ENCODE peak calls at places on chromosomes 1 and 21, in eight cellular contexts. One of them, this sample, is unnamed.

GRCh38 chr1:44281987-44282703 is 68.9 kb downstream of the DMAP1 start:
- DNase-seq in adrenal gland: no peak
- DNase-seq in tibial nerve: no peak
- DNase-seq in uterus: no peak
- DNase-seq in heart left ventricle: no peak
- DNase-seq in heart right ventricle: no peak
- DNase-seq in left ventricle myocardium inferior: no peak
- DNase-seq in hepatocyte: no peak
- DNase-seq in this sample: no peak

GRCh38 chr1:101288491-101288944 is 51.7 kb downstream of the S1PR1 start:
- DNase-seq in heart left ventricle: peak; percentile 60
- DNase-seq in tibial nerve: peak; percentile 82
- DNase-seq in left ventricle myocardium inferior: peak; percentile 30
- DNase-seq in uterus: peak; percentile 52
- DNase-seq in hepatocyte: peak; percentile 92
- DNase-seq in adrenal gland: peak; percentile 92
- DNase-seq in heart right ventricle: peak; percentile 75
- DNase-seq in this sample: peak; percentile 71

GRCh38 chr1:203995228-203995627 is 77.7 kb upstream of the SOX13 start:
- DNase-seq in heart right ventricle: peak; percentile 45
- DNase-seq in tibial nerve: no peak
- DNase-seq in adrenal gland: no peak
- DNase-seq in uterus: no peak
- DNase-seq in left ventricle myocardium inferior: no peak
- DNase-seq in hepatocyte: no peak
- DNase-seq in heart left ventricle: peak; percentile 28
- DNase-seq in this sample: no peak

GRCh38 chr1:46813858-46814396 is 15.1 kb downstream of the CYP4B1 start:
- DNase-seq in uterus: no peak
- DNase-seq in left ventricle myocardium inferior: no peak
- DNase-seq in hepatocyte: no peak
- DNase-seq in heart left ventricle: no peak
- DNase-seq in adrenal gland: no peak
- DNase-seq in heart right ventricle: no peak
- DNase-seq in tibial nerve: no peak
- DNase-seq in this sample: no peak

GRCh38 chr1:109239580-109240068 is 9.7 kb upstream of the CELSR2 start:
- DNase-seq in uterus: no peak
- DNase-seq in tibial nerve: no peak
- DNase-seq in hepatocyte: peak; percentile 63
- DNase-seq in heart left ventricle: no peak
- DNase-seq in adrenal gland: peak; percentile 58
- DNase-seq in heart right ventricle: no peak
- DNase-seq in left ventricle myocardium inferior: no peak
- DNase-seq in this sample: no peak

GRCh38 chr1:220991506-220991905 is 112.3 kb downstream of the HLX start:
- DNase-seq in heart left ventricle: no peak
- DNase-seq in tibial nerve: no peak
- DNase-seq in heart right ventricle: no peak
- DNase-seq in left ventricle myocardium inferior: no peak
- DNase-seq in uterus: no peak
- DNase-seq in hepatocyte: no peak
- DNase-seq in adrenal gland: no peak
- DNase-seq in this sample: no peak

GRCh38 chr1:240582953-240583352 is 29.0 kb downstream of the GREM2 start:
- DNase-seq in heart left ventricle: no peak
- DNase-seq in hepatocyte: no peak
- DNase-seq in tibial nerve: no peak
- DNase-seq in adrenal gland: no peak
- DNase-seq in heart right ventricle: no peak
- DNase-seq in uterus: no peak
- DNase-seq in left ventricle myocardium inferior: no peak
- DNase-seq in this sample: no peak

GRCh38 chr1:110040548-110040947 is 6.1 kb downstream of the STRIP1 start:
- DNase-seq in hepatocyte: no peak
- DNase-seq in uterus: no peak
- DNase-seq in heart left ventricle: no peak
- DNase-seq in tibial nerve: no peak
- DNase-seq in adrenal gland: no peak
- DNase-seq in left ventricle myocardium inferior: no peak
- DNase-seq in heart right ventricle: no peak
- DNase-seq in this sample: no peak

GRCh38 chr1:175600721-175601440 is 142.5 kb downstream of the TNR start:
- DNase-seq in hepatocyte: no peak
- DNase-seq in tibial nerve: no peak
- DNase-seq in heart right ventricle: no peak
- DNase-seq in adrenal gland: no peak
- DNase-seq in left ventricle myocardium inferior: no peak
- DNase-seq in uterus: no peak
- DNase-seq in heart left ventricle: no peak
- DNase-seq in this sample: no peak

GRCh38 chr1:203765029-203765837 is at the start of gene LAX1:
- DNase-seq in adrenal gland: no peak
- DNase-seq in heart left ventricle: no peak
- DNase-seq in tibial nerve: no peak
- DNase-seq in left ventricle myocardium inferior: no peak
- DNase-seq in heart right ventricle: no peak
- DNase-seq in hepatocyte: no peak
- DNase-seq in uterus: no peak
- DNase-seq in this sample: no peak

GRCh38 chr1:197787056-197787455 is 11.8 kb upstream of the DENND1B start:
- DNase-seq in heart left ventricle: no peak
- DNase-seq in tibial nerve: no peak
- DNase-seq in heart right ventricle: no peak
- DNase-seq in hepatocyte: no peak
- DNase-seq in uterus: no peak
- DNase-seq in adrenal gland: no peak
- DNase-seq in left ventricle myocardium inferior: no peak
- DNase-seq in this sample: no peak

GRCh38 chr1:31412732-31413404 is at the start of gene SERINC2:
- DNase-seq in heart left ventricle: no peak
- DNase-seq in heart right ventricle: no peak
- DNase-seq in tibial nerve: no peak
- DNase-seq in adrenal gland: no peak
- DNase-seq in uterus: no peak
- DNase-seq in hepatocyte: peak; percentile 89
- DNase-seq in left ventricle myocardium inferior: no peak
- DNase-seq in this sample: no peak

GRCh38 chr1:79945391-79945790 is 938.9 kb upstream of the ADGRL4 start:
- DNase-seq in left ventricle myocardium inferior: no peak
- DNase-seq in adrenal gland: no peak
- DNase-seq in uterus: no peak
- DNase-seq in hepatocyte: no peak
- DNase-seq in heart right ventricle: no peak
- DNase-seq in heart left ventricle: no peak
- DNase-seq in tibial nerve: no peak
- DNase-seq in this sample: no peak

GRCh38 chr1:145898756-145899155 is 11.1 kb downstream of the ITGA10 start:
- DNase-seq in heart left ventricle: no peak
- DNase-seq in left ventricle myocardium inferior: no peak
- DNase-seq in heart right ventricle: no peak
- DNase-seq in adrenal gland: no peak
- DNase-seq in hepatocyte: no peak
- DNase-seq in tibial nerve: no peak
- DNase-seq in uterus: no peak
- DNase-seq in this sample: no peak

GRCh38 chr21:15221799-15222386 is 157.1 kb upstream of the NRIP1 start:
- DNase-seq in adrenal gland: peak; percentile 85
- DNase-seq in hepatocyte: peak; percentile 48
- DNase-seq in heart right ventricle: peak; percentile 68
- DNase-seq in heart left ventricle: peak; percentile 64
- DNase-seq in uterus: no peak
- DNase-seq in tibial nerve: no peak
- DNase-seq in left ventricle myocardium inferior: peak; percentile 41
- DNase-seq in this sample: no peak

GRCh38 chr1:170732262-170732595 is 68.3 kb downstream of the PRRX1 start:
- DNase-seq in adrenal gland: no peak
- DNase-seq in left ventricle myocardium inferior: no peak
- DNase-seq in heart right ventricle: peak; percentile 36
- DNase-seq in uterus: no peak
- DNase-seq in tibial nerve: no peak
- DNase-seq in heart left ventricle: peak; percentile 27
- DNase-seq in hepatocyte: no peak
- DNase-seq in this sample: no peak

GRCh38 chr1:157388057-157388456 is 164.3 kb downstream of the FCRL5 start:
- DNase-seq in heart right ventricle: no peak
- DNase-seq in tibial nerve: no peak
- DNase-seq in uterus: no peak
- DNase-seq in heart left ventricle: no peak
- DNase-seq in hepatocyte: no peak
- DNase-seq in left ventricle myocardium inferior: no peak
- DNase-seq in adrenal gland: no peak
- DNase-seq in this sample: no peak

GRCh38 chr1:200306954-200307754 is 102.7 kb downstream of the ZNF281 start:
- DNase-seq in heart left ventricle: no peak
- DNase-seq in hepatocyte: peak; percentile 42
- DNase-seq in uterus: no peak
- DNase-seq in adrenal gland: no peak
- DNase-seq in heart right ventricle: peak; percentile 16
- DNase-seq in tibial nerve: peak; percentile 13
- DNase-seq in left ventricle myocardium inferior: no peak
- DNase-seq in this sample: no peak

GRCh38 chr1:1013922-1014617 is 773 bp downstream of the ISG15 start:
- DNase-seq in heart right ventricle: no peak
- DNase-seq in uterus: no peak
- DNase-seq in hepatocyte: peak; percentile 24
- DNase-seq in tibial nerve: no peak
- DNase-seq in left ventricle myocardium inferior: no peak
- DNase-seq in adrenal gland: no peak
- DNase-seq in heart left ventricle: peak; percentile 36
- DNase-seq in this sample: no peak

DNA sequence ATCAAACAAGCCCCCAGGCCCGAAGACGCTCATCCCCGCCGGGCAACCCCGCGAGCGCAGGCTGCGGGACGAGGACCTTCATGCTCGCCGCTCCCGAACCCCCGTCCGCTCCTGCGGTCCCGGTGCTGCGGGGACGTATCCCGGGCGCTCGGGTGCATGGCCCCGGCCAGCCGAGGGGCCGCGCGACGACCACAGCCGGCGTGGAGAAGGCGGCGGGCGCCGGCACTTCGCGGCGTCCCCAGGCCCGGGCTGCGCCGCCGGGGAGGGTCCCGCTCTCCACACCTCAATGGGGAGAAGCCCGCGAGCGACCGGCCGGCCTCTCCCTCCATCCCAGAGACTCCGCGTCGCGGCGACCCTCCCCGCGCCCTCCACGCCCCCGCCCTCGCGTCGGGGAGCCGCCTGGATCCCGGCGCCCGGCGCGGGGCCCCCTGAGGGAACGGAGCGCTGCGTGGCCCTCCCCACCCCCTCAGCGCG is 401 bp downstream of the ERRFI1 start:
- DNase-seq in heart right ventricle: no peak
- DNase-seq in adrenal gland: no peak
- DNase-seq in left ventricle myocardium inferior: no peak
- DNase-seq in tibial nerve: no peak
- DNase-seq in heart left ventricle: no peak
- DNase-seq in hepatocyte: no peak
- DNase-seq in uterus: no peak
- DNase-seq in this sample: peak; percentile 78
- H3K4me1 ChIP-seq in heart right ventricle: peaks cover 19% of the 10 kb centered on the region
- H3K4me1 ChIP-seq in adrenal gland: peaks cover 23% of the 10 kb centered on the region
- H3K4me1 ChIP-seq in left ventricle myocardium inferior: peaks cover 69% of the 10 kb centered on the region
- H3K4me1 ChIP-seq in tibial nerve: peaks cover 3% of the 10 kb centered on the region
- H3K4me1 ChIP-seq in heart left ventricle: peaks cover 43% of the 10 kb centered on the region
- H3K4me1 ChIP-seq in hepatocyte: peaks cover 44% of the 10 kb centered on the region
- H3K4me1 ChIP-seq in uterus: peaks cover 9% of the 10 kb centered on the region
- H3K4me1 ChIP-seq in this sample: peaks cover 5% of the 10 kb centered on the region

GRCh38 chr1:39269349-39269748 is 64.9 kb downstream of the MACF1 start:
- DNase-seq in adrenal gland: no peak
- DNase-seq in hepatocyte: no peak
- DNase-seq in heart right ventricle: no peak
- DNase-seq in uterus: no peak
- DNase-seq in tibial nerve: no peak
- DNase-seq in heart left ventricle: no peak
- DNase-seq in left ventricle myocardium inferior: no peak
- DNase-seq in this sample: no peak
- H3K4me3 ChIP-seq in adrenal gland: no peak overlapping the region
- H3K4me3 ChIP-seq in hepatocyte: no peak overlapping the region
- H3K4me3 ChIP-seq in heart right ventricle: peak overlapping the region; percentile 46
- H3K4me3 ChIP-seq in uterus: peak overlapping the region; percentile 22
- H3K4me3 ChIP-seq in tibial nerve: no peak overlapping the region
- H3K4me3 ChIP-seq in heart left ventricle: no peak overlapping the region
- H3K4me3 ChIP-seq in left ventricle myocardium inferior: peak overlapping the region; percentile 53
- H3K4me3 ChIP-seq in this sample: no peak overlapping the region

GRCh38 chr1:229870381-229870780 is 196.7 kb upstream of the GALNT2 start:
- DNase-seq in heart left ventricle: no peak
- DNase-seq in tibial nerve: no peak
- DNase-seq in hepatocyte: no peak
- DNase-seq in uterus: no peak
- DNase-seq in heart right ventricle: no peak
- DNase-seq in adrenal gland: no peak
- DNase-seq in left ventricle myocardium inferior: no peak
- DNase-seq in this sample: no peak
- H3K27ac ChIP-seq in heart left ventricle: no peak overlapping the region
- H3K27ac ChIP-seq in tibial nerve: no peak overlapping the region
- H3K27ac ChIP-seq in hepatocyte: no peak overlapping the region
- H3K27ac ChIP-seq in uterus: no peak overlapping the region
- H3K27ac ChIP-seq in heart right ventricle: no peak overlapping the region
- H3K27ac ChIP-seq in adrenal gland: no peak overlapping the region
- H3K27ac ChIP-seq in left ventricle myocardium inferior: no peak overlapping the region
- H3K27ac ChIP-seq in this sample: no peak overlapping the region

GRCh38 chr1:211501671-211502413 is 9.9 kb upstream of the RD3 start:
- DNase-seq in left ventricle myocardium inferior: no peak
- DNase-seq in heart left ventricle: no peak
- DNase-seq in uterus: peak; percentile 22
- DNase-seq in hepatocyte: no peak
- DNase-seq in tibial nerve: no peak
- DNase-seq in adrenal gland: no peak
- DNase-seq in heart right ventricle: no peak
- DNase-seq in this sample: no peak
- H3K4me1 ChIP-seq in left ventricle myocardium inferior: no peaks in the 10 kb centered on the region
- H3K4me1 ChIP-seq in heart left ventricle: no peaks in the 10 kb centered on the region
- H3K4me1 ChIP-seq in uterus: no peaks in the 10 kb centered on the region
- H3K4me1 ChIP-seq in hepatocyte: peaks cover 6% of the 10 kb centered on the region
- H3K4me1 ChIP-seq in tibial nerve: no peaks in the 10 kb centered on the region
- H3K4me1 ChIP-seq in adrenal gland: no peaks in the 10 kb centered on the region
- H3K4me1 ChIP-seq in heart right ventricle: no peaks in the 10 kb centered on the region
- H3K4me1 ChIP-seq in this sample: no peaks in the 10 kb centered on the region

This sample was measured in aorta.